ENCODE peak calls at places on chromosomes 11 and 22, in eight cellular contexts. P is body of pancreas; E is stimulated activated CD4-positive, alpha-beta T cell treated with anti-CD3 and anti-CD28 coated beads, Interleukin-2, amount 100 ng/mL, for 48 hours; I is A172; X is CD14-positive monocyte; Z is activated T-cell treated with anti-CD3 and anti-CD28 coated beads for 48 hours; V is HFF-Myc; F is AG08396. U is an unnamed sample.

GRCh38 chr11:14309425-14310192 is 49.4 kb downstream of the RRAS2 start:
- DNase-seq in V (no peak), X (no peak), F (no peak), Z (no peak), E (no peak), I (no peak), P (no peak), U (no peak)

GRCh38 chr11:70820712-70821111 is 422.4 kb downstream of the CTTN start:
- DNase-seq in F (no peak), Z (no peak), P (no peak), V (no peak), I (no peak), X (no peak), E (no peak), U (no peak)

GRCh38 chr11:64619811-64620285 is 28.8 kb downstream of the SLC22A12 start:
- DNase-seq in E (no peak), V (peak), Z (no peak), I (peak), X (no peak), F (peak), P (peak), U (no peak)

GRCh38 chr11:65981972-65982823 is 19.8 kb downstream of the EIF1AD start:
- DNase-seq in I (no peak), X (peak), V (no peak), F (no peak), P (no peak), Z (no peak), E (no peak), U (no peak)

GRCh38 chr11:102226702-102227101 is 90.6 kb upstream of the BIRC3 start:
- DNase-seq in E (no peak), X (no peak), P (no peak), Z (no peak), V (peak), F (no peak), I (peak), U (no peak)

GRCh38 chr11:95076416-95076815 is 9.7 kb downstream of the SRSF8 start:
- DNase-seq in Z (no peak), P (peak), E (no peak), V (no peak), I (peak), F (peak), X (no peak), U (no peak)

GRCh38 chr11:65864758-65865471 is 4.7 kb downstream of the MUS81 start:
- DNase-seq in F (no peak), I (no peak), V (no peak), P (no peak), Z (no peak), X (no peak), E (no peak), U (no peak)

GRCh38 chr11:16346975-16347374 is 9.4 kb downstream of the SOX6 start:
- DNase-seq in Z (no peak), V (no peak), E (no peak), P (no peak), X (no peak), I (no peak), F (peak), U (no peak)

GRCh38 chr11:119809346-119809745 is 80.3 kb upstream of the NECTIN1 start:
- DNase-seq in E (no peak), P (no peak), V (no peak), I (no peak), X (no peak), F (no peak), Z (no peak), U (no peak)

GRCh38 chr22:28151241-28151640 is 232.2 kb upstream of the PITPNB start:
- DNase-seq in Z (no peak), I (no peak), X (no peak), V (no peak), E (no peak), P (no peak), F (no peak), U (no peak)

GRCh38 chr11:33835143-33835878 is 56.6 kb downstream of the LMO2 start:
- DNase-seq in F (peak), Z (no peak), E (no peak), P (no peak), X (no peak), V (no peak), I (peak), U (no peak)

GRCh38 chr22:42636506-42636905 is 3.9 kb downstream of the ATP5MGL start:
- DNase-seq in Z (no peak), X (no peak), E (no peak), I (no peak), F (no peak), V (no peak), P (no peak), U (no peak)

GRCh38 chr11:35357893-35358292 is 61.5 kb downstream of the SLC1A2 start:
- DNase-seq in V (no peak), E (no peak), Z (no peak), F (no peak), I (no peak), P (no peak), X (no peak), U (no peak)

GRCh38 chr11:124897681-124898680 is at the start of gene ROBO4:
- DNase-seq in P (no peak), E (no peak), X (no peak), F (peak), I (peak), Z (no peak), V (peak), U (no peak)

GRCh38 chr11:126134461-126135155 is 71.9 kb upstream of the CDON start:
- DNase-seq in Z (no peak), F (no peak), I (no peak), P (no peak), X (no peak), E (no peak), V (no peak), U (no peak)

GRCh38 chr11:3738241-3738640 is 59.1 kb downstream of the NUP98 start:
- DNase-seq in I (no peak), F (no peak), V (no peak), Z (no peak), E (no peak), P (no peak), X (no peak), U (no peak)

GRCh38 chr22:20083157-20083890 is 3.3 kb downstream of the DGCR8 start:
- DNase-seq in F (no peak), E (no peak), P (no peak), I (no peak), Z (no peak), X (peak), V (no peak), U (no peak)

GRCh38 chr11:62025429-62026105 is 58.1 kb upstream of the FTH1 start:
- DNase-seq in V (peak), X (peak), Z (peak), F (peak), P (peak), I (peak), E (peak), U (no peak)

GRCh38 chr11:4704054-4704789 is at the start of gene MMP26:
- DNase-seq in Z (no peak), F (no peak), I (no peak), E (no peak), X (no peak), P (no peak), V (no peak), U (no peak)

GRCh38 chr22:28064941-28065340 is 145.9 kb upstream of the PITPNB start:
- DNase-seq in Z (no peak), E (no peak), F (no peak), X (no peak), V (no peak), P (no peak), I (no peak), U (no peak)

GRCh38 chr11:64445651-64446050 is 86.7 kb downstream of the RPS6KA4 start:
- DNase-seq in Z (no peak), F (no peak), I (no peak), P (no peak), X (no peak), E (no peak), V (no peak), U (no peak)

GRCh38 chr11:3158821-3159220 is 6.3 kb downstream of the OSBPL5 start:
- DNase-seq in Z (no peak), E (no peak), F (no peak), X (no peak), I (no peak), P (no peak), V (no peak), U (no peak)

GRCh38 chr11:74626604-74627003 is 34.2 kb downstream of the POLD3 start:
- DNase-seq in E (no peak), F (no peak), X (no peak), V (no peak), Z (no peak), I (no peak), P (no peak), U (no peak)

GRCh38 chr11:130798280-130798679 is 118.0 kb downstream of the SNX19 start:
- DNase-seq in Z (no peak), F (peak), E (no peak), X (no peak), I (peak), V (peak), P (no peak), U (no peak)